ENCODE peak calls at places on chromosome 11, in five cellular contexts. One of them, this sample, is unnamed.
A peak's percentile ranks its signal among the peaks of the same experiment; 100 is the strongest.

GRCh38 chr11:8090756-8091155 is 9.7 kb downstream of the TUB start:
- DNase-seq in neural progenitor cell: peak; percentile 91
- DNase-seq in endothelial cell of umbilical vein: peak; percentile 41
- DNase-seq in HCT116: peak; percentile 8
- DNase-seq in neuronal stem cell: peak; percentile 72
- DNase-seq in this sample: peak; percentile 69

GRCh38 chr11:126352934-126353801 is 2.3 kb upstream of the ST3GAL4 start:
- DNase-seq in neural progenitor cell: no peak
- DNase-seq in endothelial cell of umbilical vein: peak; percentile 41
- DNase-seq in HCT116: no peak
- DNase-seq in neuronal stem cell: no peak
- DNase-seq in this sample: peak; percentile 65

GRCh38 chr11:68948496-68948895 is 32.3 kb downstream of the MRGPRD start:
- DNase-seq in neural progenitor cell: no peak
- DNase-seq in endothelial cell of umbilical vein: no peak
- DNase-seq in HCT116: no peak
- DNase-seq in neuronal stem cell: no peak
- DNase-seq in this sample: no peak

GRCh38 chr11:88363566-88364169 is 26.1 kb upstream of the CTSC start:
- DNase-seq in neural progenitor cell: no peak
- DNase-seq in endothelial cell of umbilical vein: peak; percentile 51
- DNase-seq in HCT116: no peak
- DNase-seq in neuronal stem cell: no peak
- DNase-seq in this sample: no peak

GRCh38 chr11:106187860-106188456 is 110.5 kb downstream of the AASDHPPT start:
- DNase-seq in neural progenitor cell: no peak
- DNase-seq in endothelial cell of umbilical vein: no peak
- DNase-seq in HCT116: no peak
- DNase-seq in neuronal stem cell: no peak
- DNase-seq in this sample: no peak

GRCh38 chr11:67118059-67118766 is 850 bp upstream of the KDM2A start:
- DNase-seq in neural progenitor cell: no peak
- DNase-seq in endothelial cell of umbilical vein: peak; percentile 34
- DNase-seq in HCT116: no peak
- DNase-seq in neuronal stem cell: no peak
- DNase-seq in this sample: peak; percentile 75

GRCh38 chr11:125408281-125408680 is 87.8 kb downstream of the FEZ1 start:
- DNase-seq in neural progenitor cell: no peak
- DNase-seq in endothelial cell of umbilical vein: no peak
- DNase-seq in HCT116: no peak
- DNase-seq in neuronal stem cell: no peak
- DNase-seq in this sample: peak; percentile 71

GRCh38 chr11:101807521-101807920 is 107.3 kb upstream of the CEP126 start:
- DNase-seq in neural progenitor cell: no peak
- DNase-seq in endothelial cell of umbilical vein: peak; percentile 16
- DNase-seq in HCT116: no peak
- DNase-seq in neuronal stem cell: no peak
- DNase-seq in this sample: no peak

GRCh38 chr11:120707098-120707497 is 195.6 kb downstream of the GRIK4 start:
- DNase-seq in neural progenitor cell: no peak
- DNase-seq in endothelial cell of umbilical vein: no peak
- DNase-seq in HCT116: no peak
- DNase-seq in neuronal stem cell: no peak
- DNase-seq in this sample: no peak

GRCh38 chr11:76313913-76314740 is 66.8 kb downstream of the THAP12 start:
- DNase-seq in neural progenitor cell: peak; percentile 53
- DNase-seq in endothelial cell of umbilical vein: no peak
- DNase-seq in HCT116: no peak
- DNase-seq in neuronal stem cell: no peak
- DNase-seq in this sample: no peak

GRCh38 chr11:68890490-68891231 is 13.0 kb downstream of the MRPL21 start:
- DNase-seq in neural progenitor cell: no peak
- DNase-seq in endothelial cell of umbilical vein: peak; percentile 96
- DNase-seq in HCT116: no peak
- DNase-seq in neuronal stem cell: no peak
- DNase-seq in this sample: no peak

GRCh38 chr11:119537641-119538253 is 114.8 kb upstream of the THY1 start:
- DNase-seq in neural progenitor cell: no peak
- DNase-seq in endothelial cell of umbilical vein: no peak
- DNase-seq in HCT116: no peak
- DNase-seq in neuronal stem cell: no peak
- DNase-seq in this sample: no peak

GRCh38 chr11:18566406-18566805 is 22.1 kb downstream of the UEVLD start:
- DNase-seq in neural progenitor cell: no peak
- DNase-seq in endothelial cell of umbilical vein: no peak
- DNase-seq in HCT116: no peak
- DNase-seq in neuronal stem cell: no peak
- DNase-seq in this sample: no peak

GRCh38 chr11:369336-370018 is at the start of gene B4GALNT4:
- DNase-seq in neural progenitor cell: peak; percentile 78
- DNase-seq in endothelial cell of umbilical vein: no peak
- DNase-seq in HCT116: no peak
- DNase-seq in neuronal stem cell: no peak
- DNase-seq in this sample: no peak

GRCh38 chr11:134528453-134528852 is 116.4 kb upstream of the B3GAT1 start:
- DNase-seq in neural progenitor cell: no peak
- DNase-seq in endothelial cell of umbilical vein: no peak
- DNase-seq in HCT116: no peak
- DNase-seq in neuronal stem cell: no peak
- DNase-seq in this sample: no peak

GRCh38 chr11:12126352-12127019 is 16.1 kb downstream of the MICAL2 start:
- DNase-seq in neural progenitor cell: no peak
- DNase-seq in endothelial cell of umbilical vein: no peak
- DNase-seq in HCT116: no peak
- DNase-seq in neuronal stem cell: no peak
- DNase-seq in this sample: no peak

GRCh38 chr11:12125609-12126149 is 15.3 kb downstream of the MICAL2 start:
- DNase-seq in neural progenitor cell: no peak
- DNase-seq in endothelial cell of umbilical vein: no peak
- DNase-seq in HCT116: peak; percentile 29
- DNase-seq in neuronal stem cell: no peak
- DNase-seq in this sample: no peak

GRCh38 chr11:12128191-12128841 is 17.9 kb downstream of the MICAL2 start:
- DNase-seq in neural progenitor cell: no peak
- DNase-seq in endothelial cell of umbilical vein: no peak
- DNase-seq in HCT116: no peak
- DNase-seq in neuronal stem cell: no peak
- DNase-seq in this sample: no peak

GRCh38 chr11:12129227-12129626 is 18.8 kb downstream of the MICAL2 start:
- DNase-seq in neural progenitor cell: no peak
- DNase-seq in endothelial cell of umbilical vein: no peak
- DNase-seq in HCT116: no peak
- DNase-seq in neuronal stem cell: no peak
- DNase-seq in this sample: no peak

GRCh38 chr11:12127206-12127898 is 17.0 kb downstream of the MICAL2 start:
- DNase-seq in neural progenitor cell: no peak
- DNase-seq in endothelial cell of umbilical vein: no peak
- DNase-seq in HCT116: no peak
- DNase-seq in neuronal stem cell: no peak
- DNase-seq in this sample: no peak
- H3K27me3 ChIP-seq in neural progenitor cell: no peaks in the 10 kb centered on the region
- H3K27me3 ChIP-seq in endothelial cell of umbilical vein: no peaks in the 10 kb centered on the region
- H3K27me3 ChIP-seq in HCT116: no peaks in the 10 kb centered on the region
- H3K27me3 ChIP-seq in neuronal stem cell: no peaks in the 10 kb centered on the region
- H3K27me3 ChIP-seq in this sample: peaks cover 3% of the 10 kb centered on the region

GRCh38 chr11:23991140-23991539 is 505.7 kb upstream of the LUZP2 start:
- DNase-seq in neural progenitor cell: no peak
- DNase-seq in endothelial cell of umbilical vein: peak; percentile 37
- DNase-seq in HCT116: no peak
- DNase-seq in neuronal stem cell: no peak
- DNase-seq in this sample: no peak

GRCh38 chr11:23990346-23990745 is 506.5 kb upstream of the LUZP2 start:
- DNase-seq in neural progenitor cell: no peak
- DNase-seq in endothelial cell of umbilical vein: no peak
- DNase-seq in HCT116: no peak
- DNase-seq in neuronal stem cell: no peak
- DNase-seq in this sample: no peak

GRCh38 chr11:23988381-23989006 is 508.4 kb upstream of the LUZP2 start:
- DNase-seq in neural progenitor cell: no peak
- DNase-seq in endothelial cell of umbilical vein: peak; percentile 29
- DNase-seq in HCT116: no peak
- DNase-seq in neuronal stem cell: no peak
- DNase-seq in this sample: no peak
- H3K4me2 ChIP-seq in neural progenitor cell: peak overlapping the region; percentile 19
- H3K4me2 ChIP-seq in endothelial cell of umbilical vein: no peak overlapping the region
- H3K4me2 ChIP-seq in HCT116: no peak overlapping the region
- H3K4me2 ChIP-seq in neuronal stem cell: no peak overlapping the region
- H3K4me2 ChIP-seq in this sample: no peak overlapping the region

GRCh38 chr11:44862546-44863101 is 88.1 kb downstream of the TP53I11 start:
- DNase-seq in neural progenitor cell: no peak
- DNase-seq in endothelial cell of umbilical vein: no peak
- DNase-seq in HCT116: no peak
- DNase-seq in neuronal stem cell: no peak
- DNase-seq in this sample: no peak

GRCh38 chr11:44860346-44860745 is 90.3 kb downstream of the TP53I11 start:
- DNase-seq in neural progenitor cell: no peak
- DNase-seq in endothelial cell of umbilical vein: no peak
- DNase-seq in HCT116: no peak
- DNase-seq in neuronal stem cell: no peak
- DNase-seq in this sample: no peak

GRCh38 chr11:44859528-44859925 is 91.2 kb downstream of the TP53I11 start:
- DNase-seq in neural progenitor cell: no peak
- DNase-seq in endothelial cell of umbilical vein: no peak
- DNase-seq in HCT116: no peak
- DNase-seq in neuronal stem cell: no peak
- DNase-seq in this sample: no peak

GRCh38 chr11:44861829-44862545 is 88.7 kb downstream of the TP53I11 start:
- DNase-seq in neural progenitor cell: peak; percentile 58
- DNase-seq in endothelial cell of umbilical vein: peak; percentile 79
- DNase-seq in HCT116: peak; percentile 89
- DNase-seq in neuronal stem cell: no peak
- DNase-seq in this sample: no peak

DNA sequence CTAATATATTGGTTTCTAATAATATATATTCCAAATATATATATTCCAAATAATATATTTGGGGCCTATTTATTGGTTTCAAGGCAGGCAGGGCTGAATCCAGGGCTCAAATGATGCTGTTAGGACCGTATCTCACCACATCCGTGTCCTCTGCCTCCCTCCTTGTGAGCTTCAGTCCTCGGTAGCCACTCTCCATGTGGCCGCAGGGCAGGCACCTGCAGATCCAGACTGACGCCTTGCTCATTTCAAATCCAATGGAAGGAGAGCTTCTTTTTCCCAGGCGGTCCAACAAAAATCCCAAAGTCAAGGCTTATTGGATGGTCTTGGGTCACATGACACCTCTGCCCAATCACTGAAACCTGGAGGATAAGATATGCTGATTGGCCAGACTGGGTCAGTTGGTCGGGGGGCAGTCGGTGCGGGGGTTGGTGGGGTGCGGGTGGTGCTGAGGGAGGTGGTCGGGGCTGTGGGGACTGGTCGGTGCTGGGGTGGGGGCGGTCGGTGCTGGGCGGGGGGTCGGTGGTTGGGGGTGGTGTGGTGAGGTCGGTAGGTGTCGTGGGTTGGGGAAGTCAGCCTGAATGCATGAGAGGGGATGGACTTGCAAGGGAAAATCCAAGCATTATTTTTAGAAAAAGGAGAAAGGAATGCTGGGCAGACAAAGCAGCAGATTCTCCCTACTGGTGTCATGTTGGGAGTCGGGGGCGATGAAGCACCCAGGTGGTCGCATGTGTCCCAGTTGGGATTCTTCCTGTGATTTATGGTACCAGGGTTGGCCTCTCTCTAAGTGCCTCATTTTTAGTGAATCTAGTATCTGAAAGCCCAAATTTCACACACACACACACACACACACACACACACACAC is 89.5 kb downstream of the TP53I11 start:
- DNase-seq in neural progenitor cell: no peak
- DNase-seq in endothelial cell of umbilical vein: no peak
- DNase-seq in HCT116: no peak
- DNase-seq in neuronal stem cell: no peak
- DNase-seq in this sample: no peak
- H3K27me3 ChIP-seq in neural progenitor cell: no peaks in the 10 kb centered on the region
- H3K27me3 ChIP-seq in endothelial cell of umbilical vein: no peaks in the 10 kb centered on the region
- H3K27me3 ChIP-seq in HCT116: peaks cover 11% of the 10 kb centered on the region
- H3K27me3 ChIP-seq in neuronal stem cell: no peaks in the 10 kb centered on the region
- H3K27me3 ChIP-seq in this sample: peaks cover 2% of the 10 kb centered on the region

GRCh38 chr11:117382746-117383145 is 55.1 kb downstream of the CEP164 start:
- DNase-seq in neural progenitor cell: no peak
- DNase-seq in endothelial cell of umbilical vein: no peak
- DNase-seq in HCT116: no peak
- DNase-seq in neuronal stem cell: no peak
- DNase-seq in this sample: no peak
- H3K4me2 ChIP-seq in neural progenitor cell: no peak overlapping the region
- H3K4me2 ChIP-seq in endothelial cell of umbilical vein: no peak overlapping the region
- H3K4me2 ChIP-seq in HCT116: no peak overlapping the region
- H3K4me2 ChIP-seq in neuronal stem cell: no peak overlapping the region
- H3K4me2 ChIP-seq in this sample: no peak overlapping the region

GRCh38 chr11:1608363-1608762 is at the start of gene KRTAP5-3:
- DNase-seq in neural progenitor cell: no peak
- DNase-seq in endothelial cell of umbilical vein: no peak
- DNase-seq in HCT116: no peak
- DNase-seq in neuronal stem cell: no peak
- DNase-seq in this sample: no peak

GRCh38 chr11:1604711-1605110 is 3.6 kb downstream of the KRTAP5-3 start:
- DNase-seq in neural progenitor cell: no peak
- DNase-seq in endothelial cell of umbilical vein: no peak
- DNase-seq in HCT116: no peak
- DNase-seq in neuronal stem cell: no peak
- DNase-seq in this sample: no peak

GRCh38 chr11:1600626-1601025 is 2.5 kb upstream of the KRTAP5-2 start:
- DNase-seq in neural progenitor cell: no peak
- DNase-seq in endothelial cell of umbilical vein: no peak
- DNase-seq in HCT116: no peak
- DNase-seq in neuronal stem cell: no peak
- DNase-seq in this sample: no peak

GRCh38 chr11:1604181-1604580 is 4.1 kb downstream of the KRTAP5-3 start:
- DNase-seq in neural progenitor cell: no peak
- DNase-seq in endothelial cell of umbilical vein: no peak
- DNase-seq in HCT116: no peak
- DNase-seq in neuronal stem cell: no peak
- DNase-seq in this sample: no peak

GRCh38 chr11:1603629-1604028 is 4.6 kb downstream of the KRTAP5-3 start:
- DNase-seq in neural progenitor cell: no peak
- DNase-seq in endothelial cell of umbilical vein: no peak
- DNase-seq in HCT116: no peak
- DNase-seq in neuronal stem cell: no peak
- DNase-seq in this sample: no peak
- H3K27me3 ChIP-seq in neural progenitor cell: peaks cover 37% of the 10 kb centered on the region
- H3K27me3 ChIP-seq in endothelial cell of umbilical vein: no peaks in the 10 kb centered on the region
- H3K27me3 ChIP-seq in HCT116: peaks cover 18% of the 10 kb centered on the region
- H3K27me3 ChIP-seq in neuronal stem cell: no peaks in the 10 kb centered on the region
- H3K27me3 ChIP-seq in this sample: no peaks in the 10 kb centered on the region